ENCODE peak calls at places on chromosomes 13 and 19, in eight cellular contexts. M is H54, G is HuH-7, O is NCI-H774, S is thoracic aorta, N is C1 segment of cervical spinal cord, J is hepatic stellate cell, L is left ventricle myocardium inferior. Q is an unnamed sample.

GRCh38 chr19:53102701-53103140 is 501 bp downstream of the ZNF160 start:
- DNase-seq in M (peak), G (no peak), O (no peak), S (no peak), N (no peak), J (peak), L (peak), Q (no peak)

GRCh38 chr13:38348890-38349289 is 761 bp upstream of the UFM1 start:
- DNase-seq in M (no peak), G (no peak), O (no peak), S (no peak), N (no peak), J (peak), L (no peak), Q (peak)

GRCh38 chr13:26721251-26721939 is 39.2 kb downstream of the GPR12 start:
- DNase-seq in M (no peak), G (no peak), O (no peak), S (no peak), N (no peak), J (no peak), L (no peak), Q (no peak)

GRCh38 chr19:47680858-47681332 is 32.3 kb upstream of the EHD2 start:
- DNase-seq in M (no peak), G (no peak), O (no peak), S (no peak), N (no peak), J (no peak), L (no peak), Q (no peak)

GRCh38 chr13:29994911-29995601 is 144.6 kb upstream of the UBL3 start:
- DNase-seq in M (no peak), G (no peak), O (no peak), S (no peak), N (no peak), J (no peak), L (no peak), Q (no peak)

GRCh38 chr13:38871275-38871674 is 119.4 kb downstream of the STOML3 start:
- DNase-seq in M (no peak), G (no peak), O (no peak), S (no peak), N (no peak), J (no peak), L (no peak), Q (no peak)

GRCh38 chr19:8965887-8966286 is 44.3 kb downstream of the MUC16 start:
- DNase-seq in M (no peak), G (no peak), O (no peak), S (no peak), N (no peak), J (no peak), L (no peak), Q (no peak)

GRCh38 chr19:15195987-15196682 is 4.7 kb downstream of the NOTCH3 start:
- DNase-seq in M (no peak), G (no peak), O (peak), S (no peak), N (no peak), J (peak), L (no peak), Q (peak)

GRCh38 chr19:5152013-5152763 is 183.3 kb downstream of the KDM4B start:
- DNase-seq in M (no peak), G (no peak), O (no peak), S (no peak), N (no peak), J (no peak), L (no peak), Q (no peak)

GRCh38 chr19:17530586-17530985 is 19.1 kb downstream of the PGLS start:
- DNase-seq in M (no peak), G (no peak), O (peak), S (no peak), N (no peak), J (no peak), L (no peak), Q (no peak)

GRCh38 chr13:33334831-33335230 is 49.3 kb upstream of the STARD13 start:
- DNase-seq in M (no peak), G (no peak), O (no peak), S (no peak), N (no peak), J (no peak), L (no peak), Q (no peak)

GRCh38 chr19:10510301-10510802 is 6.9 kb downstream of the S1PR5 start:
- DNase-seq in M (no peak), G (peak), O (no peak), S (no peak), N (no peak), J (no peak), L (no peak), Q (peak)

GRCh38 chr13:113397606-113398425 is 33.9 kb upstream of the GRTP1 start:
- DNase-seq in M (no peak), G (no peak), O (no peak), S (no peak), N (no peak), J (no peak), L (no peak), Q (no peak)

GRCh38 chr19:4930664-4931063 is 21.4 kb downstream of the UHRF1 start:
- DNase-seq in M (no peak), G (no peak), O (no peak), S (no peak), N (no peak), J (no peak), L (no peak), Q (no peak)

Q was measured in HEK293T.